ENCODE peak calls at places on chromosome 2, in five cellular contexts. One of them, this sample, is unnamed.
A peak's percentile ranks its signal among the peaks of the same experiment; 100 is the strongest.

GRCh38 chr2:16962459-16962858 is 296.8 kb upstream of the CYRIA start:
- DNase-seq in dorsolateral prefrontal cortex: no peak
- DNase-seq in AG04449: no peak
- DNase-seq in fibroblast of lung: no peak
- DNase-seq in astrocyte of the cerebellum: no peak
- DNase-seq in this sample: no peak

GRCh38 chr2:12424219-12424618 is 292.5 kb upstream of the TRIB2 start:
- DNase-seq in fibroblast of lung: peak; percentile 60
- DNase-seq in dorsolateral prefrontal cortex: no peak
- DNase-seq in AG04449: no peak
- DNase-seq in astrocyte of the cerebellum: no peak
- DNase-seq in this sample: peak; percentile 61

GRCh38 chr2:135689679-135690078 is 52.0 kb upstream of the UBXN4 start:
- DNase-seq in fibroblast of lung: no peak
- DNase-seq in dorsolateral prefrontal cortex: no peak
- DNase-seq in astrocyte of the cerebellum: no peak
- DNase-seq in AG04449: no peak
- DNase-seq in this sample: no peak

GRCh38 chr2:227821043-227821942 is 7.7 kb downstream of the CCL20 start:
- DNase-seq in astrocyte of the cerebellum: no peak
- DNase-seq in fibroblast of lung: peak; percentile 45
- DNase-seq in dorsolateral prefrontal cortex: no peak
- DNase-seq in AG04449: no peak
- DNase-seq in this sample: peak; percentile 56

GRCh38 chr2:215489288-215489848 is 53.5 kb upstream of the FN1 start:
- DNase-seq in AG04449: no peak
- DNase-seq in fibroblast of lung: no peak
- DNase-seq in astrocyte of the cerebellum: no peak
- DNase-seq in dorsolateral prefrontal cortex: no peak
- DNase-seq in this sample: no peak

GRCh38 chr2:125167152-125167551 is 1142.1 kb downstream of the CNTNAP5 start:
- DNase-seq in AG04449: no peak
- DNase-seq in astrocyte of the cerebellum: no peak
- DNase-seq in dorsolateral prefrontal cortex: no peak
- DNase-seq in fibroblast of lung: peak; percentile 57
- DNase-seq in this sample: no peak

GRCh38 chr2:121545257-121545656 is 14.6 kb downstream of the RNU4ATAC start:
- DNase-seq in AG04449: no peak
- DNase-seq in fibroblast of lung: no peak
- DNase-seq in dorsolateral prefrontal cortex: no peak
- DNase-seq in astrocyte of the cerebellum: no peak
- DNase-seq in this sample: no peak

GRCh38 chr2:186919272-186919671 is 70.3 kb upstream of the ZSWIM2 start:
- DNase-seq in astrocyte of the cerebellum: peak; percentile 86
- DNase-seq in dorsolateral prefrontal cortex: no peak
- DNase-seq in AG04449: peak; percentile 29
- DNase-seq in fibroblast of lung: peak; percentile 95
- DNase-seq in this sample: peak; percentile 78

GRCh38 chr2:29559608-29560007 is 361.8 kb downstream of the ALK start:
- DNase-seq in AG04449: no peak
- DNase-seq in dorsolateral prefrontal cortex: no peak
- DNase-seq in fibroblast of lung: no peak
- DNase-seq in astrocyte of the cerebellum: no peak
- DNase-seq in this sample: no peak

GRCh38 chr2:180952731-180953336 is 27.6 kb upstream of the UBE2E3 start:
- DNase-seq in AG04449: no peak
- DNase-seq in dorsolateral prefrontal cortex: no peak
- DNase-seq in fibroblast of lung: no peak
- DNase-seq in astrocyte of the cerebellum: no peak
- DNase-seq in this sample: no peak

GRCh38 chr2:238924032-238924431 is 76.1 kb downstream of the TWIST2 start:
- DNase-seq in fibroblast of lung: no peak
- DNase-seq in astrocyte of the cerebellum: no peak
- DNase-seq in dorsolateral prefrontal cortex: no peak
- DNase-seq in AG04449: no peak
- DNase-seq in this sample: no peak

GRCh38 chr2:240605867-240606743 is 19.2 kb upstream of the GPR35 start:
- DNase-seq in dorsolateral prefrontal cortex: peak; percentile 0
- DNase-seq in AG04449: no peak
- DNase-seq in fibroblast of lung: no peak
- DNase-seq in astrocyte of the cerebellum: no peak
- DNase-seq in this sample: no peak

GRCh38 chr2:148122788-148123187 is 101.9 kb downstream of the MBD5 start:
- DNase-seq in dorsolateral prefrontal cortex: no peak
- DNase-seq in fibroblast of lung: peak; percentile 12
- DNase-seq in astrocyte of the cerebellum: no peak
- DNase-seq in AG04449: no peak
- DNase-seq in this sample: peak; percentile 81

GRCh38 chr2:172693529-172694185 is 42.0 kb upstream of the RAPGEF4 start:
- DNase-seq in dorsolateral prefrontal cortex: no peak
- DNase-seq in fibroblast of lung: peak; percentile 30
- DNase-seq in astrocyte of the cerebellum: no peak
- DNase-seq in AG04449: no peak
- DNase-seq in this sample: peak; percentile 76

GRCh38 chr2:149388120-149388816 is 57.9 kb downstream of the LYPD6 start:
- DNase-seq in AG04449: no peak
- DNase-seq in astrocyte of the cerebellum: no peak
- DNase-seq in fibroblast of lung: peak; percentile 22
- DNase-seq in dorsolateral prefrontal cortex: no peak
- DNase-seq in this sample: peak; percentile 63

GRCh38 chr2:54803783-54804758 is 80.6 kb downstream of the EML6 start:
- DNase-seq in dorsolateral prefrontal cortex: no peak
- DNase-seq in fibroblast of lung: no peak
- DNase-seq in astrocyte of the cerebellum: no peak
- DNase-seq in AG04449: no peak
- DNase-seq in this sample: no peak

GRCh38 chr2:74694281-74694680 is 40.2 kb downstream of the SEMA4F start:
- DNase-seq in fibroblast of lung: no peak
- DNase-seq in AG04449: no peak
- DNase-seq in astrocyte of the cerebellum: no peak
- DNase-seq in dorsolateral prefrontal cortex: no peak
- DNase-seq in this sample: no peak

GRCh38 chr2:85707304-85707703 is 13.1 kb downstream of the GNLY start:
- DNase-seq in astrocyte of the cerebellum: peak; percentile 81
- DNase-seq in dorsolateral prefrontal cortex: peak; percentile 46
- DNase-seq in fibroblast of lung: peak; percentile 95
- DNase-seq in AG04449: no peak
- DNase-seq in this sample: peak; percentile 95

GRCh38 chr2:227536445-227536844 is 62.2 kb upstream of the SCYGR2 start:
- DNase-seq in AG04449: no peak
- DNase-seq in dorsolateral prefrontal cortex: no peak
- DNase-seq in fibroblast of lung: peak; percentile 20
- DNase-seq in astrocyte of the cerebellum: no peak
- DNase-seq in this sample: no peak

GRCh38 chr2:63680455-63680854 is 91.7 kb downstream of the MDH1 start:
- DNase-seq in AG04449: no peak
- DNase-seq in dorsolateral prefrontal cortex: no peak
- DNase-seq in fibroblast of lung: no peak
- DNase-seq in astrocyte of the cerebellum: no peak
- DNase-seq in this sample: no peak

GRCh38 chr2:53715568-53715967 is 52.0 kb upstream of the CHAC2 start:
- DNase-seq in astrocyte of the cerebellum: peak; percentile 1
- DNase-seq in fibroblast of lung: peak; percentile 35
- DNase-seq in AG04449: no peak
- DNase-seq in dorsolateral prefrontal cortex: no peak
- DNase-seq in this sample: peak; percentile 7

GRCh38 chr2:123993728-123994323 is 31.3 kb upstream of the CNTNAP5 start:
- DNase-seq in fibroblast of lung: peak; percentile 24
- DNase-seq in astrocyte of the cerebellum: no peak
- DNase-seq in dorsolateral prefrontal cortex: peak; percentile 4
- DNase-seq in AG04449: no peak
- DNase-seq in this sample: peak; percentile 2

GRCh38 chr2:111632661-111633060 is 251.3 kb downstream of the ANAPC1 start:
- DNase-seq in astrocyte of the cerebellum: no peak
- DNase-seq in AG04449: no peak
- DNase-seq in dorsolateral prefrontal cortex: no peak
- DNase-seq in fibroblast of lung: peak; percentile 55
- DNase-seq in this sample: peak; percentile 36

GRCh38 chr2:193894090-193894489 is 1699.4 kb upstream of the TMEFF2 start:
- DNase-seq in fibroblast of lung: no peak
- DNase-seq in AG04449: no peak
- DNase-seq in astrocyte of the cerebellum: no peak
- DNase-seq in dorsolateral prefrontal cortex: no peak
- DNase-seq in this sample: no peak

GRCh38 chr2:144524190-144524957 is 4.5 kb upstream of the ZEB2 start:
- DNase-seq in dorsolateral prefrontal cortex: no peak
- DNase-seq in fibroblast of lung: peak; percentile 63
- DNase-seq in astrocyte of the cerebellum: no peak
- DNase-seq in AG04449: no peak
- DNase-seq in this sample: no peak

GRCh38 chr2:88735133-88735532 is 43.7 kb downstream of the RPIA start:
- DNase-seq in astrocyte of the cerebellum: no peak
- DNase-seq in AG04449: no peak
- DNase-seq in fibroblast of lung: no peak
- DNase-seq in dorsolateral prefrontal cortex: no peak
- DNase-seq in this sample: no peak

GRCh38 chr2:75405000-75405399 is 155.7 kb downstream of the EVA1A start:
- DNase-seq in astrocyte of the cerebellum: no peak
- DNase-seq in fibroblast of lung: no peak
- DNase-seq in dorsolateral prefrontal cortex: no peak
- DNase-seq in AG04449: no peak
- DNase-seq in this sample: no peak

DNA sequence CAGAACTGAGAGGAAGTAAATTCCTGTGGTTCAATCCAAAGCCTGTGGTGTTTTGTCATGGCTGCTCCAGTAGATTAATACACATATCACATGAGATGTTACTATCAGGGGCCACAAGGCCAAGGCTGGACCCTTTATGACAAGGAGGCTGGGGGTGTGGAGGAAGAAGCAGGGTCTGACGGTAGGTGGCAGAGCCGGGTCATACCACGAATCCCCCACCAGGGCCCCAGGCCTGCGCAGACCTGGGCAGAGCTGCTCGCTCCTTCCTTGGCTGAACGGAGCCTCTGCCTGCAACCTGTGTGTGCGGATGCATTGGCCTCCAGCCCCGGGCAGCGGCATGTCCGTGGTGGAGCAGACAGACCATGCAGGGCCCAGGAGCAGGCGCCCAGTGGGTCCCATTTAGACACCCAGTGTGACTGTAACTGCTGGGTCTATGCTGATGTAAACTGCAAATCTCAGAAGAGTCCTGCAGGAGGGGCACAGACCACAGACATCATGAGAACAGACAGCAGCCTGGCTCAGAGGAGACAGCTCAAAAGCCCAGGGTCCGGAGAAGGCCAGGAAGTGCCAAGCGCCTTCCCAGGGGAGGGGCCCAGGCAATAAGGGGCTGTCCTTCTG is 155.2 kb downstream of the PXDN start:
- DNase-seq in fibroblast of lung: no peak
- DNase-seq in dorsolateral prefrontal cortex: no peak
- DNase-seq in AG04449: no peak
- DNase-seq in astrocyte of the cerebellum: no peak
- DNase-seq in this sample: no peak
- TF ChIP-seq CTCF in fibroblast of lung: peak; percentile 3
- TF ChIP-seq CTCF in dorsolateral prefrontal cortex: no peak
- TF ChIP-seq CTCF in AG04449: no peak
- TF ChIP-seq CTCF in astrocyte of the cerebellum: peak; percentile 37
- TF ChIP-seq CTCF in this sample: no peak

GRCh38 chr2:231124833-231125232 is at the start of gene HTR2B:
- DNase-seq in AG04449: no peak
- DNase-seq in fibroblast of lung: peak; percentile 67
- DNase-seq in astrocyte of the cerebellum: no peak
- DNase-seq in dorsolateral prefrontal cortex: no peak
- DNase-seq in this sample: peak; percentile 11

GRCh38 chr2:231125272-231125671 is 430 bp upstream of the HTR2B start:
- DNase-seq in fibroblast of lung: no peak
- DNase-seq in dorsolateral prefrontal cortex: no peak
- DNase-seq in AG04449: no peak
- DNase-seq in astrocyte of the cerebellum: no peak
- DNase-seq in this sample: no peak

GRCh38 chr2:231126123-231126522 is 1.3 kb upstream of the HTR2B start:
- DNase-seq in fibroblast of lung: no peak
- DNase-seq in astrocyte of the cerebellum: no peak
- DNase-seq in AG04449: no peak
- DNase-seq in dorsolateral prefrontal cortex: no peak
- DNase-seq in this sample: no peak

GRCh38 chr2:231127480-231127879 is 2.6 kb upstream of the HTR2B start:
- DNase-seq in astrocyte of the cerebellum: no peak
- DNase-seq in fibroblast of lung: no peak
- DNase-seq in AG04449: no peak
- DNase-seq in dorsolateral prefrontal cortex: no peak
- DNase-seq in this sample: no peak

DNA sequence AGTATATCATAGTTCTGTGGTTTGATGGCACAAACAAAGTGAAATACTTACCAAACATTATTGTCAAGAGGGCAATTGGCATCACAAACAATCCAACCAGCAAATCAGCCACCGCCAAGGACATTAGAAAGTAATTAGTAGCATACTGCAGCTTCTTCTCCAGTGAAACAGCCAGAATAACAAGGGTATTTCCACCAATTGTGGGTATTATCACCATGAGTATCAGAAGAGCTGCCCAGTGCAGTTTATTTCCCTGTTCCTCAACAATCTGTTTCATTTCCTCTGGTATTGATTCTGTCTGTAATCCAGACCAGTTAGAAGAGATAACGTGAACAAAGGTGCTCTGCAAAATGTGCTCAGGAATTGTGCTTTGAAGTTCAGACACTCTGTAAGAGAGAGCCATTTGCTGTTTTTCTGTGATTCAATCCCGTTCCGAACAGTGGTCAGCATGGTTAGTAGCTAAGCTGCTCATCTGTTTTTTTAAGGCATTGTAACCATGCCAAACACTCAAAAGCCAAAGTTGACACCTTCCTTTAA is 1.4 kb downstream of the HTR2B start:
- DNase-seq in AG04449: no peak
- DNase-seq in astrocyte of the cerebellum: no peak
- DNase-seq in fibroblast of lung: peak; percentile 61
- DNase-seq in dorsolateral prefrontal cortex: no peak
- DNase-seq in this sample: no peak
- H3K4me3 ChIP-seq in AG04449: no peak overlapping the region
- H3K4me3 ChIP-seq in astrocyte of the cerebellum: no peak overlapping the region
- H3K4me3 ChIP-seq in fibroblast of lung: peak overlapping the region; percentile 54
- H3K4me3 ChIP-seq in dorsolateral prefrontal cortex: no peak overlapping the region
- H3K4me3 ChIP-seq in this sample: no peak overlapping the region

GRCh38 chr2:2613279-2614199 is 282.5 kb upstream of the MYT1L start:
- DNase-seq in dorsolateral prefrontal cortex: peak; percentile 96
- DNase-seq in astrocyte of the cerebellum: peak; percentile 76
- DNase-seq in fibroblast of lung: peak; percentile 91
- DNase-seq in AG04449: peak; percentile 2
- DNase-seq in this sample: peak; percentile 83
- TF ChIP-seq CTCF in dorsolateral prefrontal cortex: peak; percentile 35
- TF ChIP-seq CTCF in astrocyte of the cerebellum: no peak
- TF ChIP-seq CTCF in fibroblast of lung: no peak
- TF ChIP-seq CTCF in AG04449: no peak
- TF ChIP-seq CTCF in this sample: no peak

GRCh38 chr2:217935901-217936684 is 66.7 kb downstream of the TNS1 start:
- DNase-seq in astrocyte of the cerebellum: no peak
- DNase-seq in AG04449: no peak
- DNase-seq in dorsolateral prefrontal cortex: no peak
- DNase-seq in fibroblast of lung: peak; percentile 32
- DNase-seq in this sample: peak; percentile 42

GRCh38 chr2:217937446-217937845 is 65.3 kb downstream of the TNS1 start:
- DNase-seq in dorsolateral prefrontal cortex: no peak
- DNase-seq in astrocyte of the cerebellum: no peak
- DNase-seq in AG04449: no peak
- DNase-seq in fibroblast of lung: no peak
- DNase-seq in this sample: no peak

GRCh38 chr2:217938038-217938437 is 64.8 kb downstream of the TNS1 start:
- DNase-seq in fibroblast of lung: no peak
- DNase-seq in astrocyte of the cerebellum: no peak
- DNase-seq in AG04449: no peak
- DNase-seq in dorsolateral prefrontal cortex: no peak
- DNase-seq in this sample: no peak

GRCh38 chr2:217935245-217935879 is 67.4 kb downstream of the TNS1 start:
- DNase-seq in AG04449: no peak
- DNase-seq in fibroblast of lung: peak; percentile 31
- DNase-seq in dorsolateral prefrontal cortex: no peak
- DNase-seq in astrocyte of the cerebellum: peak; percentile 31
- DNase-seq in this sample: no peak

GRCh38 chr2:217936952-217937351 is 65.8 kb downstream of the TNS1 start:
- DNase-seq in dorsolateral prefrontal cortex: no peak
- DNase-seq in AG04449: no peak
- DNase-seq in fibroblast of lung: no peak
- DNase-seq in astrocyte of the cerebellum: no peak
- DNase-seq in this sample: no peak
- H3K4me3 ChIP-seq in dorsolateral prefrontal cortex: no peak overlapping the region
- H3K4me3 ChIP-seq in AG04449: peak overlapping the region; percentile 8
- H3K4me3 ChIP-seq in fibroblast of lung: no peak overlapping the region
- H3K4me3 ChIP-seq in astrocyte of the cerebellum: no peak overlapping the region
- H3K4me3 ChIP-seq in this sample: no peak overlapping the region

This sample was measured in foreskin fibroblast.